ENCODE peak calls at places on chromosomes 5 and 9, in eight cellular contexts. U is stimulated activated CD4-positive, alpha-beta T cell treated with anti-CD3 and anti-CD28 coated beads, Interleukin-12 subunit alpha, Interleukin-12 subunit beta, amount 100 ng/mL, for 4 hours; G is chondrocyte; E is HepG2; C is neural crest cell; R is NCI-H1092; F is NCI-H1417; T is stimulated activated CD8-positive, alpha-beta memory T cell treated with anti-CD3 and anti-CD28 coated beads, Interleukin-2, amount 100 ng/mL, for 1 hour. M is an unnamed sample.

GRCh38 chr9:68643901-68644809 is 60.9 kb upstream of the PIP5K1B start:
- DNase-seq in U (no peak), G (no peak), E (no peak), C (no peak), R (no peak), F (no peak), T (no peak), M (no peak)

GRCh38 chr9:22010881-22011625 is 1.9 kb upstream of the CDKN2B start:
- DNase-seq in U (no peak), G (no peak), E (peak; percentile 20), C (peak; percentile 71), R (no peak), F (no peak), T (no peak), M (no peak)

GRCh38 chr5:37668524-37669047 is 171.3 kb downstream of the GDNF start:
- DNase-seq in U (no peak), G (no peak), E (peak; percentile 90), C (no peak), R (no peak), F (peak; percentile 81), T (no peak), M (no peak)

GRCh38 chr5:19564036-19564435 is 424.0 kb downstream of the CDH18 start:
- DNase-seq in U (no peak), G (no peak), E (no peak), C (no peak), R (no peak), F (no peak), T (no peak), M (no peak)

GRCh38 chr5:89374144-89374784 is 491.3 kb upstream of the MEF2C start:
- DNase-seq in U (no peak), G (no peak), E (no peak), C (no peak), R (peak; percentile 48), F (peak; percentile 12), T (no peak), M (no peak)

GRCh38 chr5:129945779-129946270 is 41.6 kb downstream of the CHSY3 start:
- DNase-seq in U (no peak), G (no peak), E (no peak), C (no peak), R (no peak), F (no peak), T (no peak), M (no peak)

GRCh38 chr9:91782711-91783214 is 167.3 kb downstream of the ROR2 start:
- DNase-seq in U (no peak), G (no peak), E (no peak), C (no peak), R (no peak), F (no peak), T (no peak), M (no peak)

GRCh38 chr5:140044041-140044440 is 942 bp upstream of the NRG2 start:
- DNase-seq in U (no peak), G (no peak), E (no peak), C (no peak), R (no peak), F (no peak), T (no peak), M (no peak)

GRCh38 chr5:1437452-1437851 is 7.8 kb downstream of the SLC6A3 start:
- DNase-seq in U (no peak), G (no peak), E (peak; percentile 41), C (no peak), R (peak; percentile 44), F (peak; percentile 54), T (no peak), M (no peak)

GRCh38 chr5:137734962-137735530 is 843 bp downstream of the KLHL3 start:
- DNase-seq in U (no peak), G (no peak), E (no peak), C (peak; percentile 16), R (peak; percentile 5), F (peak; percentile 55), T (no peak), M (no peak)

GRCh38 chr9:137456061-137456863 is 2.9 kb downstream of the NSMF start:
- DNase-seq in U (no peak), G (no peak), E (no peak), C (no peak), R (no peak), F (no peak), T (no peak), M (no peak)

GRCh38 chr9:123058834-123059233 is 25.4 kb downstream of the GPR21 start:
- DNase-seq in U (no peak), G (no peak), E (no peak), C (no peak), R (no peak), F (no peak), T (no peak), M (no peak)

GRCh38 chr5:115209279-115209678 is 39.6 kb upstream of the TRIM36 start:
- DNase-seq in U (peak; percentile 7), G (no peak), E (no peak), C (no peak), R (no peak), F (no peak), T (peak; percentile 1), M (peak; percentile 30)

GRCh38 chr9:124477211-124478013 is 27.2 kb downstream of the ADGRD2 start:
- DNase-seq in U (no peak), G (no peak), E (no peak), C (peak; percentile 39), R (peak; percentile 60), F (peak; percentile 49), T (no peak), M (no peak)

GRCh38 chr9:86660146-86660545 is 287.2 kb downstream of the GAS1 start:
- DNase-seq in U (no peak), G (no peak), E (no peak), C (no peak), R (no peak), F (no peak), T (no peak), M (no peak)

GRCh38 chr9:4742246-4742645 is 1.2 kb upstream of the AK3 start:
- DNase-seq in U (no peak), G (no peak), E (no peak), C (no peak), R (no peak), F (no peak), T (no peak), M (no peak)

GRCh38 chr9:69946800-69947437 is 96.7 kb upstream of the MAMDC2 start:
- DNase-seq in U (no peak), G (no peak), E (peak; percentile 3), C (no peak), R (no peak), F (no peak), T (no peak), M (no peak)

GRCh38 chr9:77927265-77927664 is 104.3 kb downstream of the GNAQ start:
- DNase-seq in U (no peak), G (no peak), E (no peak), C (no peak), R (no peak), F (no peak), T (no peak), M (no peak)

GRCh38 chr5:90792725-90793124 is 234.1 kb downstream of the ADGRV1 start:
- DNase-seq in U (no peak), G (no peak), E (no peak), C (no peak), R (no peak), F (no peak), T (no peak), M (no peak)

GRCh38 chr5:147189109-147189424 is 45.8 kb upstream of the STK32A start:
- DNase-seq in U (no peak), G (no peak), E (no peak), C (no peak), R (no peak), F (no peak), T (no peak), M (no peak)

GRCh38 chr9:99019523-99020331 is 76.0 kb downstream of the COL15A1 start:
- DNase-seq in U (no peak), G (no peak), E (no peak), C (no peak), R (no peak), F (no peak), T (no peak), M (no peak)

GRCh38 chr5:161925960-161926359 is 78.0 kb downstream of the GABRA1 start:
- DNase-seq in U (no peak), G (no peak), E (no peak), C (no peak), R (no peak), F (no peak), T (no peak), M (no peak)

GRCh38 chr5:2840372-2840915 is 89.0 kb upstream of the IRX2 start:
- DNase-seq in U (no peak), G (no peak), E (no peak), C (no peak), R (no peak), F (no peak), T (no peak), M (no peak)

GRCh38 chr5:149961186-149961685 is 678 bp downstream of the SLC26A2 start:
- DNase-seq in U (no peak), G (no peak), E (no peak), C (no peak), R (no peak), F (no peak), T (no peak), M (no peak)

GRCh38 chr9:108473209-108474112 is 382.3 kb downstream of the ACTL7B start:
- DNase-seq in U (no peak), G (no peak), E (no peak), C (no peak), R (peak; percentile 19), F (no peak), T (no peak), M (no peak)

GRCh38 chr9:14616188-14616982 is 76.8 kb downstream of the ZDHHC21 start:
- DNase-seq in U (no peak), G (no peak), E (peak; percentile 39), C (no peak), R (peak; percentile 81), F (peak; percentile 46), T (no peak), M (no peak)

GRCh38 chr9:130118841-130119520 is 53.2 kb upstream of the NCS1 start:
- DNase-seq in U (no peak), G (no peak), E (no peak), C (no peak), R (peak; percentile 95), F (peak; percentile 73), T (no peak), M (no peak)

GRCh38 chr5:169909945-169910344 is 70.3 kb downstream of the INSYN2B start:
- DNase-seq in U (no peak), G (no peak), E (no peak), C (no peak), R (no peak), F (no peak), T (no peak), M (no peak)

GRCh38 chr5:138927979-138928378 is 52.8 kb upstream of the LRRTM2 start:
- DNase-seq in U (no peak), G (no peak), E (peak; percentile 32), C (no peak), R (peak; percentile 32), F (no peak), T (no peak), M (no peak)

GRCh38 chr9:130638278-130639118 is 25.9 kb upstream of the PRDM12 start:
- DNase-seq in U (no peak), G (peak; percentile 81), E (no peak), C (no peak), R (no peak), F (no peak), T (no peak), M (no peak)

GRCh38 chr9:109972026-109973005 is 192.3 kb downstream of the PALM2AKAP2 start:
- DNase-seq in U (no peak), G (no peak), E (no peak), C (no peak), R (no peak), F (no peak), T (no peak), M (no peak)